ENCODE peak calls at places on chromosomes 16 and 17, in eight cellular contexts. Q is NCI-H1105 treated with DMSO at 0.1 percent for 48 hours; N is mucosa of gallbladder; V is CD8-positive, alpha-beta T cell; Z is effector memory CD4-positive, alpha-beta T cell; Y is tibial artery; D is ureter; T is hepatic stellate cell. W is an unnamed sample.

GRCh38 chr17:80187090-80187489 is 17.3 kb downstream of the CARD14 start:
- DNase-seq in Q (no peak), N (no peak), V (no peak), Z (no peak), Y (no peak), D (no peak), T (no peak), W (no peak)

GRCh38 chr16:57128787-57129389 is 36.5 kb downstream of the CPNE2 start:
- DNase-seq in Q (no peak), N (no peak), V (peak), Z (peak), Y (no peak), D (no peak), T (no peak), W (peak)

GRCh38 chr16:51113254-51114125 is 37.6 kb downstream of the SALL1 start:
- DNase-seq in Q (no peak), N (no peak), V (no peak), Z (no peak), Y (no peak), D (no peak), T (no peak), W (no peak)

GRCh38 chr17:14464741-14465140 is 163.9 kb downstream of the HS3ST3B1 start:
- DNase-seq in Q (no peak), N (no peak), V (no peak), Z (no peak), Y (no peak), D (peak), T (no peak), W (no peak)

GRCh38 chr17:61201211-61201610 is 198.4 kb upstream of the TBX2 start:
- DNase-seq in Q (no peak), N (no peak), V (no peak), Z (no peak), Y (no peak), D (no peak), T (no peak), W (no peak)

GRCh38 chr17:18261146-18261515 is 669 bp downstream of the MIEF2 start:
- DNase-seq in Q (no peak), N (peak), V (peak), Z (no peak), Y (peak), D (peak), T (peak), W (no peak)

GRCh38 chr16:88772871-88773811 is 11.9 kb downstream of the PIEZO1 start:
- DNase-seq in Q (no peak), N (peak), V (no peak), Z (no peak), Y (peak), D (peak), T (peak), W (no peak)

GRCh38 chr16:10751291-10751697 is 7.7 kb downstream of the NUBP1 start:
- DNase-seq in Q (no peak), N (no peak), V (no peak), Z (no peak), Y (no peak), D (no peak), T (no peak), W (no peak)

GRCh38 chr16:13665876-13666275 is 254.1 kb upstream of the ERCC4 start:
- DNase-seq in Q (no peak), N (no peak), V (no peak), Z (no peak), Y (no peak), D (no peak), T (no peak), W (no peak)

GRCh38 chr17:38544175-38544838 is 61.4 kb downstream of the SRCIN1 start:
- DNase-seq in Q (no peak), N (no peak), V (no peak), Z (no peak), Y (no peak), D (no peak), T (no peak), W (no peak)

GRCh38 chr16:19213885-19214284 is 45.8 kb downstream of the SYT17 start:
- DNase-seq in Q (no peak), N (no peak), V (no peak), Z (no peak), Y (no peak), D (no peak), T (no peak), W (no peak)

GRCh38 chr16:10957771-10958486 is 13.6 kb downstream of the CLEC16A start:
- DNase-seq in Q (no peak), N (no peak), V (no peak), Z (no peak), Y (no peak), D (no peak), T (no peak), W (no peak)

GRCh38 chr16:66028505-66029216 is 337.8 kb upstream of the CDH5 start:
- DNase-seq in Q (no peak), N (no peak), V (no peak), Z (no peak), Y (no peak), D (no peak), T (peak), W (no peak)

GRCh38 chr16:19861069-19861468 is 23.6 kb downstream of the GPRC5B start:
- DNase-seq in Q (no peak), N (no peak), V (no peak), Z (no peak), Y (no peak), D (no peak), T (no peak), W (no peak)

W was measured in KG1.